ENCODE peak calls at places on chromosomes 12 and 14, in nine cellular contexts. B, L, Z, Q, V, T, R, M and X are unnamed samples.

GRCh38 chr12:90910958-90911357 is 44.0 kb downstream of the CCER1 start:
- DNase-seq in B (no peak), L (no peak), Z (no peak), Q (no peak), V (no peak), T (peak; percentile 82), R (no peak), M (no peak), X (no peak)

GRCh38 chr14:63867926-63868921 is 15.4 kb downstream of the SYNE2 start:
- DNase-seq in B (no peak), L (no peak), Z (peak; percentile 64), Q (no peak), V (peak; percentile 25), T (peak; percentile 43), R (no peak), M (no peak), X (peak; percentile 53)

GRCh38 chr12:69534389-69534822 is 50.9 kb upstream of the CCT2 start:
- DNase-seq in B (peak; percentile 26), L (no peak), Z (peak; percentile 57), Q (peak; percentile 58), V (peak; percentile 61), T (peak; percentile 99), R (no peak), M (peak; percentile 13), X (peak; percentile 99)

GRCh38 chr14:98886982-98887381 is 385.0 kb downstream of the BCL11B start:
- DNase-seq in B (no peak), L (no peak), Z (no peak), Q (no peak), V (no peak), T (no peak), R (no peak), M (no peak), X (no peak)

GRCh38 chr12:92039048-92039447 is 106.6 kb downstream of the BTG1 start:
- DNase-seq in B (no peak), L (no peak), Z (no peak), Q (no peak), V (no peak), T (no peak), R (no peak), M (no peak), X (no peak)

GRCh38 chr14:68973639-68974038 is 5.5 kb downstream of the ACTN1 start:
- DNase-seq in B (no peak), L (no peak), Z (no peak), Q (no peak), V (no peak), T (no peak), R (no peak), M (no peak), X (no peak)

GRCh38 chr14:61191751-61192150 is 89.4 kb downstream of the TMEM30B start:
- DNase-seq in B (no peak), L (no peak), Z (no peak), Q (no peak), V (no peak), T (no peak), R (no peak), M (no peak), X (no peak)

GRCh38 chr12:132495165-132495544 is 5.2 kb downstream of the FBRSL1 start:
- DNase-seq in B (no peak), L (no peak), Z (no peak), Q (no peak), V (no peak), T (no peak), R (no peak), M (no peak), X (no peak)

GRCh38 chr12:70444903-70445302 is 78.8 kb downstream of the KCNMB4 start:
- DNase-seq in B (no peak), L (no peak), Z (no peak), Q (no peak), V (no peak), T (no peak), R (no peak), M (no peak), X (peak; percentile 22)

GRCh38 chr12:53098354-53098981 is 1.0 kb downstream of the IGFBP6 start:
- DNase-seq in B (no peak), L (peak; percentile 37), Z (no peak), Q (peak; percentile 64), V (no peak), T (peak; percentile 80), R (no peak), M (no peak), X (peak; percentile 81)

GRCh38 chr12:32559434-32559833 is 119.7 kb upstream of the DNM1L start:
- DNase-seq in B (no peak), L (no peak), Z (no peak), Q (no peak), V (no peak), T (peak; percentile 31), R (no peak), M (no peak), X (peak; percentile 41)

GRCh38 chr12:118103231-118103600 is 595 bp downstream of the VSIG10 start:
- DNase-seq in B (no peak), L (no peak), Z (peak; percentile 29), Q (no peak), V (no peak), T (peak; percentile 13), R (no peak), M (peak; percentile 46), X (peak; percentile 8)

GRCh38 chr14:76109087-76109880 is 42.4 kb upstream of the GPATCH2L start:
- DNase-seq in B (no peak), L (no peak), Z (no peak), Q (no peak), V (no peak), T (peak; percentile 40), R (no peak), M (no peak), X (no peak)

GRCh38 chr12:69173358-69173757 is 66.0 kb upstream of the CPSF6 start:
- DNase-seq in B (no peak), L (no peak), Z (no peak), Q (no peak), V (no peak), T (no peak), R (no peak), M (no peak), X (no peak)

GRCh38 chr12:5395443-5396401 is 36.2 kb upstream of the NTF3 start:
- DNase-seq in B (no peak), L (no peak), Z (no peak), Q (no peak), V (no peak), T (no peak), R (no peak), M (no peak), X (no peak)

GRCh38 chr12:38906482-38907170 is 1.2 kb upstream of the CPNE8 start:
- DNase-seq in B (peak; percentile 81), L (peak; percentile 89), Z (peak; percentile 88), Q (peak; percentile 64), V (peak; percentile 88), T (peak; percentile 89), R (peak; percentile 85), M (peak; percentile 80), X (peak; percentile 87)

GRCh38 chr14:100399052-100399849 is 76.1 kb downstream of the SLC25A47 start:
- DNase-seq in B (no peak), L (no peak), Z (no peak), Q (no peak), V (no peak), T (no peak), R (no peak), M (no peak), X (no peak)

DNA sequence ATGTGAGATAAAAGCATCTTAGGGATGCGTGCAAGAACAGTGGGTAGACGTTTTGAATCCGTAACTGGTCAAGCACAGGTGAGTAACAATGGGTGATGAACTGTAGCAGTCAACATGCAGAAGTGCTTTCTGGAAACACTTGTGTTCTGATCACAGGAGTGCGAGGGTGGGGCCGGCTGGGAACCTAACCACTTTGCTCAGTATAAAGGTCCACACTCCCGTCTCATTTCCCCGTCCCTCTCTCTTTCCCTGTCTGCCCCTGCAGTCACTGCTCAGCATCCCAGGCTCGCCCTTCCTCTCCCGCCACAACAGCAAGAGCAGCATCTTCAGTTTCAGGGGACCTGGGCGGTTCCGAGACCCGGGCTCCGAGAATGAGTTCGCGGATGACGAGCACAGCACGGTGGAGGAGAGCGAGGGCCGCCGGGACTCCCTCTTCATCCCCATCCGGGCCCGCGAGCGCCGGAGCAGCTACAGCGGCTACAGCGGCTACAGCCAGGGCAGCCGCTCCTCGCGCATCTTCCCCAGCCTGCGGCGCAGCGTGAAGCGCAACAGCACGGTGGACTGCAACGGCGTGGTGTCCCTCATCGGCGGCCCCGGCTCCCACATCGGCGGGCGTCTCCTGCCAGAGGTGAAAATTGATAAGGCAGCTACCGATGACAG is 127.1 kb downstream of the FIGNL2 start:
- DNase-seq in B (no peak), L (peak; percentile 19), Z (peak; percentile 3), Q (no peak), V (peak; percentile 34), T (peak; percentile 34), R (no peak), M (peak; percentile 6), X (peak; percentile 48)
- TF ChIP-seq CTCF in B (no peak), L (peak; percentile 37), Z (no peak), Q (peak; percentile 12), V (no peak), T (peak; percentile 51), R (no peak), M (no peak), X (peak; percentile 48)

GRCh38 chr12:3207858-3208257 is 130.7 kb downstream of the TSPAN9 start:
- DNase-seq in B (no peak), L (no peak), Z (peak; percentile 29), Q (no peak), V (no peak), T (no peak), R (no peak), M (peak; percentile 62), X (no peak)
- TF ChIP-seq CTCF in B (no peak), L (peak; percentile 52), Z (peak; percentile 45), Q (no peak), V (no peak), T (no peak), R (no peak), M (peak; percentile 45), X (peak; percentile 21)

GRCh38 chr14:106776395-106776983 is 1250.1 kb downstream of the TMEM121 start:
- DNase-seq in B (no peak), L (no peak), Z (no peak), Q (no peak), V (no peak), T (no peak), R (no peak), M (no peak), X (no peak)
- TF ChIP-seq CTCF in B (no peak), L (no peak), Z (no peak), Q (no peak), V (no peak), T (no peak), R (no peak), M (no peak), X (no peak)

GRCh38 chr12:67624355-67624754 is 24.2 kb upstream of the DYRK2 start:
- DNase-seq in B (no peak), L (no peak), Z (no peak), Q (no peak), V (no peak), T (no peak), R (no peak), M (no peak), X (no peak)
- TF ChIP-seq CTCF in B (no peak), L (no peak), Z (no peak), Q (no peak), V (no peak), T (no peak), R (no peak), M (no peak), X (no peak)

DNA sequence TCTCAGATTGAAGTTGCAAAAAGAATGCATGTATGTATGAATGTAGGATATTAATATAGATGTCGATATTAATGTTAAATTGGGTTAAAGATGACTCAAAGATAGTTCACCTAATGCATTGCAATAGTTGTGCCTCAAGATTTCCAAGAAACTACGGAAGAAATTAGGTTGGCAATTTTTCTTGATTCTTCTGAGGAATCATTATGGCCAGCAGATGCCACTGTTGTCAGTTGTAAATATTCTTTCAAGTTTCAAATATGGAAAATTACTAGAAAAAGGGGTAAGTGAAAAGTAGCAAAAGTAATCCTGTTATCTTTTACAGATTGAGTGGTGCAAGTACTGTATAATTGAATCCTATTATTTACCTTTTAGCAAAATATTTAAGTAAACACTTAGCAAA is 202.1 kb downstream of the ADAMTS20 start:
- DNase-seq in B (no peak), L (no peak), Z (no peak), Q (no peak), V (no peak), T (no peak), R (no peak), M (peak; percentile 27), X (peak; percentile 21)
- TF ChIP-seq CTCF in B (no peak), L (no peak), Z (no peak), Q (no peak), V (no peak), T (peak; percentile 29), R (peak; percentile 58), M (peak; percentile 12), X (no peak)